ENCODE peak calls at places on chromosomes 2 and 18, in six cellular contexts. J, M, N, A, F and X are unnamed samples.

GRCh38 chr18:55405655-55406373 is 182.2 kb downstream of the TCF4 start:
- DNase-seq in F (peak), J (peak), N (peak), M (no peak), A (no peak), X (no peak)

GRCh38 chr2:30356061-30356460 is 91.0 kb upstream of the LCLAT1 start:
- DNase-seq in N (no peak), A (no peak), M (no peak), J (no peak), F (no peak), X (no peak)

GRCh38 chr2:219104107-219105050 is 43.7 kb upstream of the IHH start:
- DNase-seq in N (peak), F (no peak), M (peak), A (peak), J (peak), X (no peak)

GRCh38 chr2:27551514-27551913 is 31.3 kb upstream of the ZNF512 start:
- DNase-seq in F (no peak), N (no peak), M (no peak), A (no peak), J (no peak), X (no peak)

GRCh38 chr2:200469708-200470600 is 39.9 kb downstream of the KCTD18 start:
- DNase-seq in J (no peak), F (peak), M (no peak), A (no peak), N (no peak), X (no peak)

GRCh38 chr18:7592305-7593071 is 25.4 kb downstream of the PTPRM start:
- DNase-seq in N (no peak), J (no peak), M (no peak), A (no peak), F (no peak), X (no peak)

GRCh38 chr2:96389728-96390127 is 54.2 kb downstream of the NCAPH start:
- DNase-seq in A (no peak), M (no peak), J (no peak), F (no peak), N (no peak), X (no peak)

GRCh38 chr2:174888136-174888535 is 117.0 kb downstream of the CHN1 start:
- DNase-seq in J (peak), N (no peak), F (no peak), M (no peak), A (no peak), X (no peak)

GRCh38 chr2:232488097-232488711 is 570 bp upstream of the ECEL1 start:
- DNase-seq in F (no peak), N (no peak), M (no peak), J (no peak), A (no peak), X (no peak)

GRCh38 chr18:3857544-3857943 is 407.6 kb downstream of the TGIF1 start:
- DNase-seq in J (no peak), A (no peak), F (no peak), M (no peak), N (peak), X (no peak)

GRCh38 chr2:239293450-239294430 is 107.1 kb downstream of the HDAC4 start:
- DNase-seq in M (no peak), J (no peak), A (no peak), F (no peak), N (no peak), X (peak)

GRCh38 chr18:58097127-58097906 is 53.3 kb downstream of the NEDD4L start:
- DNase-seq in J (no peak), A (no peak), M (no peak), N (no peak), F (no peak), X (no peak)

GRCh38 chr2:46977899-46978298 is 62.3 kb upstream of the MCFD2 start:
- DNase-seq in J (no peak), A (no peak), N (no peak), F (no peak), M (no peak), X (no peak)

GRCh38 chr2:135931776-135932438 is 53.5 kb downstream of the DARS1 start:
- DNase-seq in A (no peak), J (no peak), F (no peak), M (no peak), N (no peak), X (no peak)

GRCh38 chr2:143068094-143068890 is 60.9 kb upstream of the ARHGAP15 start:
- DNase-seq in M (no peak), J (no peak), N (no peak), F (no peak), A (no peak), X (no peak)

GRCh38 chr2:69221960-69222751 is 164.9 kb downstream of the GFPT1 start:
- DNase-seq in M (no peak), J (no peak), F (no peak), N (no peak), A (no peak), X (no peak)

GRCh38 chr18:50428531-50429206 is 53.8 kb downstream of the SKA1 start:
- DNase-seq in F (no peak), N (no peak), M (no peak), J (no peak), A (no peak), X (no peak)

GRCh38 chr2:195652916-195653315 is 4.1 kb upstream of the SLC39A10 start:
- DNase-seq in N (no peak), F (no peak), J (no peak), M (no peak), A (no peak), X (no peak)

GRCh38 chr2:28338046-28338753 is 54.5 kb upstream of the FOSL2 start:
- DNase-seq in J (peak), N (no peak), A (no peak), M (no peak), F (no peak), X (no peak)

GRCh38 chr18:36580266-36580665 is 248.5 kb downstream of the TPGS2 start:
- DNase-seq in F (no peak), A (no peak), J (peak), N (no peak), M (no peak), X (no peak)